ENCODE peak calls at places on chromosome 12, in nine cellular contexts. One of them, this sample, is unnamed.

GRCh38 chr12:116368196-116369194 is 91.0 kb upstream of the MED13L start:
- DNase-seq in cardiac fibroblast: no peak
- DNase-seq in upper lobe of right lung: peak; percentile 88
- DNase-seq in psoas muscle: no peak
- DNase-seq in fibroblast of lung: peak; percentile 33
- DNase-seq in stomach: peak; percentile 89
- DNase-seq in HFF-Myc: no peak
- DNase-seq in pancreas: peak; percentile 86
- DNase-seq in cardiac muscle cell: no peak
- DNase-seq in this sample: no peak

GRCh38 chr12:32586390-32586789 is 92.7 kb upstream of the DNM1L start:
- DNase-seq in fibroblast of lung: peak; percentile 22
- DNase-seq in pancreas: no peak
- DNase-seq in psoas muscle: no peak
- DNase-seq in HFF-Myc: peak; percentile 61
- DNase-seq in cardiac fibroblast: peak; percentile 79
- DNase-seq in cardiac muscle cell: no peak
- DNase-seq in stomach: no peak
- DNase-seq in upper lobe of right lung: no peak
- DNase-seq in this sample: peak; percentile 20

GRCh38 chr12:114342651-114343050 is 63.3 kb downstream of the TBX5 start:
- DNase-seq in stomach: no peak
- DNase-seq in cardiac fibroblast: no peak
- DNase-seq in fibroblast of lung: no peak
- DNase-seq in psoas muscle: no peak
- DNase-seq in cardiac muscle cell: no peak
- DNase-seq in upper lobe of right lung: no peak
- DNase-seq in HFF-Myc: peak; percentile 86
- DNase-seq in pancreas: no peak
- DNase-seq in this sample: no peak

GRCh38 chr12:71947645-71948105 is 9.0 kb downstream of the TPH2 start:
- DNase-seq in pancreas: no peak
- DNase-seq in psoas muscle: no peak
- DNase-seq in cardiac fibroblast: peak; percentile 47
- DNase-seq in upper lobe of right lung: no peak
- DNase-seq in stomach: no peak
- DNase-seq in fibroblast of lung: peak; percentile 23
- DNase-seq in HFF-Myc: no peak
- DNase-seq in cardiac muscle cell: no peak
- DNase-seq in this sample: peak; percentile 4

GRCh38 chr12:94930216-94930654 is 73.3 kb downstream of the NDUFA12 start:
- DNase-seq in psoas muscle: no peak
- DNase-seq in HFF-Myc: no peak
- DNase-seq in fibroblast of lung: no peak
- DNase-seq in upper lobe of right lung: no peak
- DNase-seq in pancreas: no peak
- DNase-seq in cardiac fibroblast: no peak
- DNase-seq in stomach: no peak
- DNase-seq in cardiac muscle cell: no peak
- DNase-seq in this sample: no peak

GRCh38 chr12:43338848-43339526 is 213.0 kb downstream of the ADAMTS20 start:
- DNase-seq in stomach: no peak
- DNase-seq in HFF-Myc: peak; percentile 44
- DNase-seq in pancreas: no peak
- DNase-seq in fibroblast of lung: peak; percentile 79
- DNase-seq in upper lobe of right lung: no peak
- DNase-seq in cardiac fibroblast: peak; percentile 76
- DNase-seq in cardiac muscle cell: peak; percentile 90
- DNase-seq in psoas muscle: no peak
- DNase-seq in this sample: peak; percentile 71

GRCh38 chr12:52783563-52784316 is 6.6 kb upstream of the KRT76 start:
- DNase-seq in fibroblast of lung: no peak
- DNase-seq in cardiac muscle cell: no peak
- DNase-seq in upper lobe of right lung: no peak
- DNase-seq in pancreas: no peak
- DNase-seq in psoas muscle: no peak
- DNase-seq in HFF-Myc: no peak
- DNase-seq in cardiac fibroblast: no peak
- DNase-seq in stomach: no peak
- DNase-seq in this sample: no peak

GRCh38 chr12:68945255-68945654 is 12.3 kb upstream of the CPM start:
- DNase-seq in HFF-Myc: no peak
- DNase-seq in fibroblast of lung: no peak
- DNase-seq in cardiac muscle cell: no peak
- DNase-seq in upper lobe of right lung: no peak
- DNase-seq in pancreas: no peak
- DNase-seq in cardiac fibroblast: no peak
- DNase-seq in stomach: no peak
- DNase-seq in psoas muscle: no peak
- DNase-seq in this sample: no peak

GRCh38 chr12:51077930-51078329 is 5.5 kb downstream of the CSRNP2 start:
- DNase-seq in cardiac fibroblast: peak; percentile 27
- DNase-seq in stomach: no peak
- DNase-seq in fibroblast of lung: peak; percentile 27
- DNase-seq in HFF-Myc: no peak
- DNase-seq in cardiac muscle cell: peak; percentile 6
- DNase-seq in psoas muscle: no peak
- DNase-seq in upper lobe of right lung: no peak
- DNase-seq in pancreas: no peak
- DNase-seq in this sample: no peak

GRCh38 chr12:46217686-46218508 is 50.9 kb downstream of the SLC38A1 start:
- DNase-seq in fibroblast of lung: no peak
- DNase-seq in cardiac fibroblast: no peak
- DNase-seq in cardiac muscle cell: no peak
- DNase-seq in pancreas: no peak
- DNase-seq in upper lobe of right lung: no peak
- DNase-seq in psoas muscle: no peak
- DNase-seq in HFF-Myc: no peak
- DNase-seq in stomach: peak; percentile 34
- DNase-seq in this sample: no peak
- H3K4me3 ChIP-seq in fibroblast of lung: no peak overlapping the region
- H3K4me3 ChIP-seq in cardiac fibroblast: no peak overlapping the region
- H3K4me3 ChIP-seq in cardiac muscle cell: no peak overlapping the region
- H3K4me3 ChIP-seq in pancreas: no peak overlapping the region
- H3K4me3 ChIP-seq in upper lobe of right lung: no peak overlapping the region
- H3K4me3 ChIP-seq in psoas muscle: no peak overlapping the region
- H3K4me3 ChIP-seq in HFF-Myc: no peak overlapping the region
- H3K4me3 ChIP-seq in stomach: no peak overlapping the region
- H3K4me3 ChIP-seq in this sample: no peak overlapping the region

GRCh38 chr12:78645956-78646355 is 218.6 kb upstream of the SYT1 start:
- DNase-seq in cardiac muscle cell: no peak
- DNase-seq in stomach: no peak
- DNase-seq in upper lobe of right lung: no peak
- DNase-seq in psoas muscle: no peak
- DNase-seq in pancreas: no peak
- DNase-seq in fibroblast of lung: no peak
- DNase-seq in HFF-Myc: peak; percentile 37
- DNase-seq in cardiac fibroblast: peak; percentile 5
- DNase-seq in this sample: no peak

GRCh38 chr12:78636253-78636855 is 228.2 kb upstream of the SYT1 start:
- DNase-seq in fibroblast of lung: peak; percentile 82
- DNase-seq in upper lobe of right lung: no peak
- DNase-seq in HFF-Myc: no peak
- DNase-seq in cardiac muscle cell: no peak
- DNase-seq in pancreas: no peak
- DNase-seq in stomach: no peak
- DNase-seq in cardiac fibroblast: peak; percentile 30
- DNase-seq in psoas muscle: no peak
- DNase-seq in this sample: no peak

DNA sequence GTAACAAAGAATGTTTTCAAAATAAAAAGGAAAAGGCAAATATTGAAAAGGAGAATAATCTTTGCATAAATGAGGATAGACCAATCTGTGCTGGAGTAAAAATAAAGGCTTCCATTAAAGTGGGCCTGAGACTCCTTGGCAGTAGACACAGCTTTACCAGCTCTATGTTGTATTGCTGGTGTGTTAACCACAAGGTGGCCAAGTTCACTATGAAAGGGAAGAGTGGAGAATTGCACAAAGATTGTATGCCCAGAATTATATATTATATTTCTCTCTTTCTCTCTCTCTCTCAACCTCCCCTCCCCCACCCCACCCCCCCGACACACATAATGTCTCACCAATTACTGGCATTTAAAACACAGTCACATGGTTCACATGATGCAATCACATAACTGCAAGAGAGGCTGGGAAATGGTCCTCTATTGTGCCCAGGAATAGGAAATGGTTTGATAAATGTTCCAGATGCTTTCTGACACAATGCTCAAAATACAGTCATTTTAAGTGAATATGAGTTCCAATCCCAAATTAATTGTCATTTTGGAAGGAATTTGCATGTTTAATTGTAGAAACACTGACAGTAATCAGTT is 222.6 kb upstream of the SYT1 start:
- DNase-seq in pancreas: no peak
- DNase-seq in cardiac fibroblast: peak; percentile 39
- DNase-seq in fibroblast of lung: peak; percentile 31
- DNase-seq in upper lobe of right lung: no peak
- DNase-seq in psoas muscle: no peak
- DNase-seq in HFF-Myc: no peak
- DNase-seq in cardiac muscle cell: no peak
- DNase-seq in stomach: no peak
- DNase-seq in this sample: no peak
- TF ChIP-seq CTCF in pancreas: no peak
- TF ChIP-seq CTCF in cardiac fibroblast: no peak
- TF ChIP-seq CTCF in fibroblast of lung: no peak
- TF ChIP-seq CTCF in upper lobe of right lung: no peak
- TF ChIP-seq CTCF in psoas muscle: no peak
- TF ChIP-seq CTCF in HFF-Myc: no peak
- TF ChIP-seq CTCF in cardiac muscle cell: no peak
- TF ChIP-seq CTCF in stomach: no peak
- TF ChIP-seq CTCF in this sample: no peak

DNA sequence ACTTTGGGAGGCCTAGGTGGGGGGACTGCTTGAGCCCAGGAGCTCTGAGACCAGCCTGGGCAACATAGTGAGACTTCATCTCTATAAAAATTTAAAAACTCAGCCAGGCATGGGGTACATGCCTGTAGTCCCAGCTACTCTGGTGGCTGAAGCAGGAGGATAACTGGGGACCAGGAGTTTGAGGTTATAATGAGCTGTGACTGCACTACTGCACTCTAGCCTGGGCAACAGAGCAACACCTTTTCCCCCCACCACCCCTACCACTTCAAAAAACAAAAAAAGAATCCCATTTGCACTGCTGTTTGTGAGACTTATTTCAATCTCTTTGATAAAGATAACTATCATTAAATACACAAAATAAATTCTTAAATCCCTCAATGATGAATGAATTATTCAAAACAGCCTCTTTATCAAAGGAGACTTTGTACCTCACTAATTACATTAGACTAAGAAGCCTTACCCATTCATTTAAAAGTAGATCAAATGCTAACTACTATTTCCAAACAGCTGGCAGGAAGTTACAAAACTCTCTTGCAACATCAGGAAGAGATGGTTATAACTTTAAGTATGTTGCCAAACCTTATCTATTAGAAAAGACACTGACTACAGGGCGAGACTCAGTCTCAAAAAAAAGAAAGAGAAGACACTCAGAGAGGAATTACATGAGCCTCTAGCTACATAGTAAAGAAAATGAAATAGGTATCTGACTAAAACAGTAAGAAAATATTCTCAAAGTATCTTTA is 14.7 kb downstream of the BLTP3B start:
- DNase-seq in HFF-Myc: no peak
- DNase-seq in cardiac fibroblast: peak; percentile 79
- DNase-seq in fibroblast of lung: peak; percentile 87
- DNase-seq in pancreas: no peak
- DNase-seq in stomach: no peak
- DNase-seq in psoas muscle: no peak
- DNase-seq in upper lobe of right lung: no peak
- DNase-seq in cardiac muscle cell: no peak
- DNase-seq in this sample: no peak
- H3K4me3 ChIP-seq in HFF-Myc: no peak overlapping the region
- H3K4me3 ChIP-seq in cardiac fibroblast: no peak overlapping the region
- H3K4me3 ChIP-seq in fibroblast of lung: no peak overlapping the region
- H3K4me3 ChIP-seq in pancreas: no peak overlapping the region
- H3K4me3 ChIP-seq in stomach: no peak overlapping the region
- H3K4me3 ChIP-seq in psoas muscle: no peak overlapping the region
- H3K4me3 ChIP-seq in upper lobe of right lung: no peak overlapping the region
- H3K4me3 ChIP-seq in cardiac muscle cell: no peak overlapping the region
- H3K4me3 ChIP-seq in this sample: no peak overlapping the region

GRCh38 chr12:74552201-74552600 is 14.6 kb downstream of the ATXN7L3B start:
- DNase-seq in upper lobe of right lung: no peak
- DNase-seq in HFF-Myc: no peak
- DNase-seq in pancreas: no peak
- DNase-seq in psoas muscle: no peak
- DNase-seq in cardiac fibroblast: no peak
- DNase-seq in stomach: no peak
- DNase-seq in cardiac muscle cell: no peak
- DNase-seq in fibroblast of lung: no peak
- DNase-seq in this sample: no peak
- TF ChIP-seq CTCF in upper lobe of right lung: no peak
- TF ChIP-seq CTCF in HFF-Myc: no peak
- TF ChIP-seq CTCF in pancreas: no peak
- TF ChIP-seq CTCF in psoas muscle: no peak
- TF ChIP-seq CTCF in cardiac fibroblast: no peak
- TF ChIP-seq CTCF in stomach: no peak
- TF ChIP-seq CTCF in cardiac muscle cell: no peak
- TF ChIP-seq CTCF in fibroblast of lung: no peak
- TF ChIP-seq CTCF in this sample: peak; percentile 6

GRCh38 chr12:3491938-3492867 is 1.2 kb downstream of the PRMT8 start:
- DNase-seq in HFF-Myc: peak; percentile 2
- DNase-seq in psoas muscle: peak; percentile 59
- DNase-seq in cardiac fibroblast: peak; percentile 55
- DNase-seq in pancreas: peak; percentile 75
- DNase-seq in fibroblast of lung: peak; percentile 53
- DNase-seq in stomach: peak; percentile 31
- DNase-seq in upper lobe of right lung: peak; percentile 71
- DNase-seq in cardiac muscle cell: peak; percentile 93
- DNase-seq in this sample: peak; percentile 20
- H3K4me3 ChIP-seq in HFF-Myc: no peak overlapping the region
- H3K4me3 ChIP-seq in psoas muscle: peak overlapping the region; percentile 46
- H3K4me3 ChIP-seq in cardiac fibroblast: no peak overlapping the region
- H3K4me3 ChIP-seq in pancreas: no peak overlapping the region
- H3K4me3 ChIP-seq in fibroblast of lung: no peak overlapping the region
- H3K4me3 ChIP-seq in stomach: no peak overlapping the region
- H3K4me3 ChIP-seq in upper lobe of right lung: no peak overlapping the region
- H3K4me3 ChIP-seq in cardiac muscle cell: peak overlapping the region; percentile 33
- H3K4me3 ChIP-seq in this sample: no peak overlapping the region